ENCODE peak calls at places on chromosomes 2 and 18, in ten cellular contexts. One of them, this sample, is unnamed.

GRCh38 chr2:169765523-169765922 is 31.9 kb downstream of the KLHL23 start:
- DNase-seq in prostate gland: no peak
- DNase-seq in AG04450: peak
- DNase-seq in A549: no peak
- DNase-seq in AG10803: no peak
- DNase-seq in HL-60: no peak
- DNase-seq in fibroblast of mammary gland: peak
- DNase-seq in fibroblast of pulmonary artery: peak
- DNase-seq in OCI-LY7: no peak
- DNase-seq in HFF-Myc: peak
- DNase-seq in this sample: peak

GRCh38 chr2:164816046-164816445 is 25.6 kb downstream of the COBLL1 start:
- DNase-seq in prostate gland: no peak
- DNase-seq in AG04450: no peak
- DNase-seq in A549: no peak
- DNase-seq in AG10803: no peak
- DNase-seq in HL-60: no peak
- DNase-seq in fibroblast of mammary gland: no peak
- DNase-seq in fibroblast of pulmonary artery: no peak
- DNase-seq in OCI-LY7: no peak
- DNase-seq in HFF-Myc: no peak
- DNase-seq in this sample: no peak

GRCh38 chr2:16948073-16948472 is 282.4 kb upstream of the CYRIA start:
- DNase-seq in prostate gland: no peak
- DNase-seq in AG04450: no peak
- DNase-seq in A549: no peak
- DNase-seq in AG10803: no peak
- DNase-seq in HL-60: no peak
- DNase-seq in fibroblast of mammary gland: no peak
- DNase-seq in fibroblast of pulmonary artery: no peak
- DNase-seq in OCI-LY7: no peak
- DNase-seq in HFF-Myc: no peak
- DNase-seq in this sample: no peak

GRCh38 chr18:26911840-26912239 is 46.3 kb upstream of the AQP4 start:
- DNase-seq in prostate gland: no peak
- DNase-seq in AG04450: no peak
- DNase-seq in A549: no peak
- DNase-seq in AG10803: no peak
- DNase-seq in HL-60: no peak
- DNase-seq in fibroblast of mammary gland: no peak
- DNase-seq in fibroblast of pulmonary artery: no peak
- DNase-seq in OCI-LY7: no peak
- DNase-seq in HFF-Myc: no peak
- DNase-seq in this sample: no peak

GRCh38 chr2:37333256-37333655 is 8.6 kb upstream of the PRKD3 start:
- DNase-seq in prostate gland: no peak
- DNase-seq in AG04450: no peak
- DNase-seq in A549: no peak
- DNase-seq in AG10803: no peak
- DNase-seq in HL-60: no peak
- DNase-seq in fibroblast of mammary gland: no peak
- DNase-seq in fibroblast of pulmonary artery: no peak
- DNase-seq in OCI-LY7: no peak
- DNase-seq in HFF-Myc: no peak
- DNase-seq in this sample: no peak

GRCh38 chr2:189783451-189783926 is 650 bp downstream of the ORMDL1 start:
- DNase-seq in prostate gland: no peak
- DNase-seq in AG04450: no peak
- DNase-seq in A549: no peak
- DNase-seq in AG10803: peak
- DNase-seq in HL-60: peak
- DNase-seq in fibroblast of mammary gland: peak
- DNase-seq in fibroblast of pulmonary artery: peak
- DNase-seq in OCI-LY7: peak
- DNase-seq in HFF-Myc: no peak
- DNase-seq in this sample: no peak

GRCh38 chr2:142131016-142131714 is at the start of gene LRP1B:
- DNase-seq in prostate gland: no peak
- DNase-seq in AG04450: no peak
- DNase-seq in A549: no peak
- DNase-seq in AG10803: peak
- DNase-seq in HL-60: no peak
- DNase-seq in fibroblast of mammary gland: peak
- DNase-seq in fibroblast of pulmonary artery: peak
- DNase-seq in OCI-LY7: no peak
- DNase-seq in HFF-Myc: no peak
- DNase-seq in this sample: peak

GRCh38 chr2:172993924-172994717 is 81.5 kb upstream of the MAP3K20 start:
- DNase-seq in prostate gland: no peak
- DNase-seq in AG04450: no peak
- DNase-seq in A549: no peak
- DNase-seq in AG10803: no peak
- DNase-seq in HL-60: no peak
- DNase-seq in fibroblast of mammary gland: no peak
- DNase-seq in fibroblast of pulmonary artery: no peak
- DNase-seq in OCI-LY7: no peak
- DNase-seq in HFF-Myc: no peak
- DNase-seq in this sample: no peak

GRCh38 chr2:230410861-230411464 is 5.0 kb upstream of the SP100 start:
- DNase-seq in prostate gland: no peak
- DNase-seq in AG04450: no peak
- DNase-seq in A549: no peak
- DNase-seq in AG10803: no peak
- DNase-seq in HL-60: no peak
- DNase-seq in fibroblast of mammary gland: no peak
- DNase-seq in fibroblast of pulmonary artery: no peak
- DNase-seq in OCI-LY7: no peak
- DNase-seq in HFF-Myc: no peak
- DNase-seq in this sample: no peak
- H3K4me3 ChIP-seq in prostate gland: peak
- H3K4me3 ChIP-seq in AG04450: peak
- H3K4me3 ChIP-seq in A549: peak
- H3K4me3 ChIP-seq in AG10803: peak
- H3K4me3 ChIP-seq in HL-60: peak
- H3K4me3 ChIP-seq in fibroblast of mammary gland: peak
- H3K4me3 ChIP-seq in fibroblast of pulmonary artery: peak
- H3K4me3 ChIP-seq in OCI-LY7: peak
- H3K4me3 ChIP-seq in HFF-Myc: peak
- H3K4me3 ChIP-seq in this sample: peak

DNA sequence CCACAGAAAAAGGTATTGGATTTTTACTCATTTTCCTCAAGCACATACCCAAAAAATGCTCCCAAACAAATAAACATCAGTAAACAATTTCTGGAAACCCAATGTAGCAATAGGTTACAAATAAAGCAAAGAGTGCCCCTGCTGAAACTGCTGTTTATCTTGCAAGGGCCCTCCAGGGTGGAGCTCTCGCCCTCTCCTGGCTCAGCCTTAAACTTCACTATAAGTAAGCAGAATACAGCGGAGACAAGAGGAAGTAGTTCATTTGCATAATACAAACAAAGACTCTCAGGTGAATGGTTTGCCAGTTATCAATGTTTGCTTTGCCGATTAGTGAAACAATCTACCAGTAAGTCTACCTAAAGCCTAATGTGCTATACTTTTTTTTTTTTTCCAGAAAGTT is 437.6 kb downstream of the DLGAP1 start:
- DNase-seq in prostate gland: no peak
- DNase-seq in AG04450: no peak
- DNase-seq in A549: peak
- DNase-seq in AG10803: no peak
- DNase-seq in HL-60: peak
- DNase-seq in fibroblast of mammary gland: peak
- DNase-seq in fibroblast of pulmonary artery: peak
- DNase-seq in OCI-LY7: peak
- DNase-seq in HFF-Myc: peak
- DNase-seq in this sample: peak
- TF ChIP-seq CTCF in prostate gland: no peak
- TF ChIP-seq CTCF in AG04450: peak
- TF ChIP-seq CTCF in A549: peak
- TF ChIP-seq CTCF in AG10803: peak
- TF ChIP-seq CTCF in HL-60: peak
- TF ChIP-seq CTCF in fibroblast of mammary gland: peak
- TF ChIP-seq CTCF in fibroblast of pulmonary artery: peak
- TF ChIP-seq CTCF in OCI-LY7: peak
- TF ChIP-seq CTCF in HFF-Myc: peak
- TF ChIP-seq CTCF in this sample: peak

GRCh38 chr2:19347619-19348562 is 10.5 kb downstream of the OSR1 start:
- DNase-seq in prostate gland: peak
- DNase-seq in AG04450: peak
- DNase-seq in A549: peak
- DNase-seq in AG10803: peak
- DNase-seq in HL-60: peak
- DNase-seq in fibroblast of mammary gland: peak
- DNase-seq in fibroblast of pulmonary artery: peak
- DNase-seq in OCI-LY7: peak
- DNase-seq in HFF-Myc: peak
- DNase-seq in this sample: peak

GRCh38 chr2:19346983-19347618 is 11.3 kb downstream of the OSR1 start:
- DNase-seq in prostate gland: no peak
- DNase-seq in AG04450: no peak
- DNase-seq in A549: no peak
- DNase-seq in AG10803: no peak
- DNase-seq in HL-60: peak
- DNase-seq in fibroblast of mammary gland: no peak
- DNase-seq in fibroblast of pulmonary artery: no peak
- DNase-seq in OCI-LY7: peak
- DNase-seq in HFF-Myc: no peak
- DNase-seq in this sample: no peak

GRCh38 chr2:19349911-19350677 is 8.3 kb downstream of the OSR1 start:
- DNase-seq in prostate gland: no peak
- DNase-seq in AG04450: no peak
- DNase-seq in A549: peak
- DNase-seq in AG10803: no peak
- DNase-seq in HL-60: peak
- DNase-seq in fibroblast of mammary gland: no peak
- DNase-seq in fibroblast of pulmonary artery: peak
- DNase-seq in OCI-LY7: peak
- DNase-seq in HFF-Myc: no peak
- DNase-seq in this sample: no peak

GRCh38 chr2:19350678-19351401 is 7.6 kb downstream of the OSR1 start:
- DNase-seq in prostate gland: no peak
- DNase-seq in AG04450: no peak
- DNase-seq in A549: no peak
- DNase-seq in AG10803: no peak
- DNase-seq in HL-60: no peak
- DNase-seq in fibroblast of mammary gland: no peak
- DNase-seq in fibroblast of pulmonary artery: no peak
- DNase-seq in OCI-LY7: no peak
- DNase-seq in HFF-Myc: no peak
- DNase-seq in this sample: no peak

DNA sequence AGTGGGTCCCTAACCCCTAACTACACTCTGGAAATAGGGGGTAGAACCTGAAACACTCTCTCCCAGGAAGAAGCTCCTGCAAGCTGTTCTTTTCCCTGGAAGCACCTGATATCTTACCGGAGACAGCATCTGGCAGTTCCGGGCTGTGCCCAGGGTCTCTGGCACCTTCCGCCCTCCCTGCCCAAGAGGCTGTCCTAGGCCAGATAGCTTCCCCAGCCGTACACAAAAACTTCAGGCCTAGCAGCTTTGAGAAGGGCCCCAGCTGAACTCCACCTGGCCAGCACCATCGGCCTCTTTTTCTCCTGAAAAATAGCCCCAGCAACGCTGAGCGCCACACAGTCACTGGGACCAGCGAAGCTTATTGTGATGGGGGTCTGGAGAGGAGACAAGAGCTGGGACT is 9.7 kb downstream of the OSR1 start:
- DNase-seq in prostate gland: no peak
- DNase-seq in AG04450: no peak
- DNase-seq in A549: no peak
- DNase-seq in AG10803: no peak
- DNase-seq in HL-60: no peak
- DNase-seq in fibroblast of mammary gland: no peak
- DNase-seq in fibroblast of pulmonary artery: no peak
- DNase-seq in OCI-LY7: no peak
- DNase-seq in HFF-Myc: no peak
- DNase-seq in this sample: no peak
- H3K4me3 ChIP-seq in prostate gland: no peak
- H3K4me3 ChIP-seq in AG04450: no peak
- H3K4me3 ChIP-seq in A549: peak
- H3K4me3 ChIP-seq in AG10803: peak
- H3K4me3 ChIP-seq in HL-60: no peak
- H3K4me3 ChIP-seq in fibroblast of mammary gland: peak
- H3K4me3 ChIP-seq in fibroblast of pulmonary artery: peak
- H3K4me3 ChIP-seq in OCI-LY7: peak
- H3K4me3 ChIP-seq in HFF-Myc: peak
- H3K4me3 ChIP-seq in this sample: no peak

GRCh38 chr2:219492575-219492974 is 6.1 kb upstream of the GMPPA start:
- DNase-seq in prostate gland: no peak
- DNase-seq in AG04450: no peak
- DNase-seq in A549: no peak
- DNase-seq in AG10803: no peak
- DNase-seq in HL-60: no peak
- DNase-seq in fibroblast of mammary gland: no peak
- DNase-seq in fibroblast of pulmonary artery: no peak
- DNase-seq in OCI-LY7: no peak
- DNase-seq in HFF-Myc: no peak
- DNase-seq in this sample: no peak
- TF ChIP-seq CTCF in prostate gland: no peak
- TF ChIP-seq CTCF in AG04450: no peak
- TF ChIP-seq CTCF in A549: no peak
- TF ChIP-seq CTCF in AG10803: no peak
- TF ChIP-seq CTCF in HL-60: no peak
- TF ChIP-seq CTCF in fibroblast of mammary gland: no peak
- TF ChIP-seq CTCF in fibroblast of pulmonary artery: no peak
- TF ChIP-seq CTCF in OCI-LY7: no peak
- TF ChIP-seq CTCF in HFF-Myc: no peak
- TF ChIP-seq CTCF in this sample: no peak

This sample was measured in epithelial cell of esophagus.